ENCODE peak calls at places on chromosome 1, in six cellular contexts. One of them, this sample, is unnamed.

GRCh38 chr1:33435096-33435820 is 4.4 kb upstream of the PHC2 start:
- DNase-seq in right lobe of liver: no peak
- DNase-seq in endothelial cell: no peak
- DNase-seq in neural crest cell: no peak
- DNase-seq in bronchial epithelial cell: peak; percentile 73
- DNase-seq in AG09319: no peak
- DNase-seq in this sample: no peak

GRCh38 chr1:18773753-18774152 is 85.7 kb downstream of the TAS1R2 start:
- DNase-seq in right lobe of liver: no peak
- DNase-seq in endothelial cell: no peak
- DNase-seq in neural crest cell: no peak
- DNase-seq in bronchial epithelial cell: no peak
- DNase-seq in AG09319: no peak
- DNase-seq in this sample: no peak

GRCh38 chr1:220819627-220820026 is 32.9 kb downstream of the MTARC1 start:
- DNase-seq in right lobe of liver: no peak
- DNase-seq in endothelial cell: no peak
- DNase-seq in neural crest cell: no peak
- DNase-seq in bronchial epithelial cell: no peak
- DNase-seq in AG09319: no peak
- DNase-seq in this sample: no peak

GRCh38 chr1:8303141-8303540 is 14.8 kb upstream of the SLC45A1 start:
- DNase-seq in right lobe of liver: no peak
- DNase-seq in endothelial cell: no peak
- DNase-seq in neural crest cell: no peak
- DNase-seq in bronchial epithelial cell: peak; percentile 16
- DNase-seq in AG09319: peak; percentile 14
- DNase-seq in this sample: no peak

GRCh38 chr1:3322440-3323020 is 131.9 kb upstream of the ARHGEF16 start:
- DNase-seq in right lobe of liver: no peak
- DNase-seq in endothelial cell: no peak
- DNase-seq in neural crest cell: no peak
- DNase-seq in bronchial epithelial cell: no peak
- DNase-seq in AG09319: no peak
- DNase-seq in this sample: no peak

GRCh38 chr1:70910013-70910412 is 137.6 kb downstream of the PTGER3 start:
- DNase-seq in right lobe of liver: no peak
- DNase-seq in endothelial cell: no peak
- DNase-seq in neural crest cell: no peak
- DNase-seq in bronchial epithelial cell: no peak
- DNase-seq in AG09319: no peak
- DNase-seq in this sample: peak; percentile 9

GRCh38 chr1:17617787-17618557 is 78.5 kb downstream of the ARHGEF10L start:
- DNase-seq in right lobe of liver: no peak
- DNase-seq in endothelial cell: no peak
- DNase-seq in neural crest cell: no peak
- DNase-seq in bronchial epithelial cell: peak; percentile 19
- DNase-seq in AG09319: no peak
- DNase-seq in this sample: no peak

GRCh38 chr1:60311838-60312237 is 238.3 kb upstream of the C1orf87 start:
- DNase-seq in right lobe of liver: no peak
- DNase-seq in endothelial cell: no peak
- DNase-seq in neural crest cell: no peak
- DNase-seq in bronchial epithelial cell: no peak
- DNase-seq in AG09319: no peak
- DNase-seq in this sample: no peak

GRCh38 chr1:154624756-154625643 is 17.0 kb upstream of the ADAR start:
- DNase-seq in right lobe of liver: no peak
- DNase-seq in endothelial cell: no peak
- DNase-seq in neural crest cell: no peak
- DNase-seq in bronchial epithelial cell: no peak
- DNase-seq in AG09319: no peak
- DNase-seq in this sample: no peak

DNA sequence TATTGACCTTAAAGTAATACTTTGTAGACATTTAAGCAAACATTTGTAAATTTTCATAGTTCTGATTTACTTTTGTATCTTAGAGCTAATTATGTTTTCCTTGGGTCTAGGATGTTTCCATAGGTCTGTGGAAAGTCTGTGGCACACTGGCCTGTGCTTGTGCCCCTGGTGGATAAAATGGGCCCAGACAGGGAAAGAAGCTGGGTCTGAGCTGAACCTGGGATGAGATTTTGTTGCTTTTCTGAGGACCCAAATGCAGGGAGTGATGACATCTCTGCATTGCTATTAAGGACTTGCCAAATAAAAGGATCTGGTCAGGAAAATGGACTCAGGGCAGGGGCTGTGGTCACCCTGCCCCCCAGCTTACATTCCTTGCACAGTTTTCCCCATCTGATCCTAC is 41.8 kb downstream of the C1orf21 start:
- DNase-seq in right lobe of liver: no peak
- DNase-seq in endothelial cell: no peak
- DNase-seq in neural crest cell: no peak
- DNase-seq in bronchial epithelial cell: no peak
- DNase-seq in AG09319: no peak
- DNase-seq in this sample: no peak
- TF ChIP-seq CTCF in right lobe of liver: no peak
- TF ChIP-seq CTCF in endothelial cell: no peak
- TF ChIP-seq CTCF in neural crest cell: peak; percentile 22
- TF ChIP-seq CTCF in bronchial epithelial cell: no peak
- TF ChIP-seq CTCF in AG09319: no peak
- TF ChIP-seq CTCF in this sample: no peak

GRCh38 chr1:204478166-204478899 is 16.3 kb downstream of the PIK3C2B start:
- DNase-seq in right lobe of liver: no peak
- DNase-seq in endothelial cell: no peak
- DNase-seq in neural crest cell: no peak
- DNase-seq in bronchial epithelial cell: no peak
- DNase-seq in AG09319: no peak
- DNase-seq in this sample: no peak
- TF ChIP-seq CTCF in right lobe of liver: no peak
- TF ChIP-seq CTCF in endothelial cell: no peak
- TF ChIP-seq CTCF in neural crest cell: no peak
- TF ChIP-seq CTCF in bronchial epithelial cell: no peak
- TF ChIP-seq CTCF in AG09319: no peak
- TF ChIP-seq CTCF in this sample: no peak

DNA sequence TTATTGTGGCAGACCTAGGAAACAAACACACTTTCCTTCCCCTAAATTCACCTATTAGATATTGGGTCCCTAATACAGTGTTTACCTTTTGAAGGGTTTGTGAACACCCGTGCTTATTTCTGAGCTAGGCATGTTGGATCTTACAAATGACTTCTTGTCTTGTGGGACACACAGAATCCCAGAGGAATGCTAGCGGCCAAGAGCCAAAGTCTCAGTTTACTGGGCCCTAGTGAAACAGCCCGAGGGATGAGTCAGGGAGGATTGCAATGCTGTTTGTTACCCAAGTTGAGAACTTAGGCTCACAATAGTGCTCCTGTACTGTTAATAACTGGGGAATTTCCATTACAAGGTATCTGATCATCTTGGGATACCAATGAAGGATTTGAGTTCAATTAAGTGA is 100.1 kb upstream of the AKT3 start:
- DNase-seq in right lobe of liver: no peak
- DNase-seq in endothelial cell: no peak
- DNase-seq in neural crest cell: no peak
- DNase-seq in bronchial epithelial cell: peak; percentile 44
- DNase-seq in AG09319: peak; percentile 28
- DNase-seq in this sample: no peak
- TF ChIP-seq CTCF in right lobe of liver: no peak
- TF ChIP-seq CTCF in endothelial cell: no peak
- TF ChIP-seq CTCF in neural crest cell: no peak
- TF ChIP-seq CTCF in bronchial epithelial cell: no peak
- TF ChIP-seq CTCF in AG09319: no peak
- TF ChIP-seq CTCF in this sample: no peak

DNA sequence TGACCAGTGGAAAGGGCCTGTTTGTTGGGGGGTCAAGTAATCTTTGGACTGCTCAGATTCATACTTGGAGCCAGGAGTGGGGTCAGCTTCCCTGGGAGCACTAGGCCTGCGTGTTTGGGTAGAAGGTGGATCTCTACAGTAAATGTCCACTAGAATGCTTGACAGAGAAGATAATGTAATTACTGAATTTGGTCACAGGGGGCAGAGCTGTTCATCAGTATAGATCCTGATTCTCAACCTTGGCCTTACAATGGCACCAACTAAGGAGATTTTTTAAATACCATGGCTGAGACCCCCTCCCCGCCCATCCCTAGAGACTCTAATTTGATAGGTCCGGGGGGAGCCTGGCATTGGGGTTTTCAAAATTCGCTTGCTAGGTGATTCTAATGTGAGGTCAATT is 217.5 kb upstream of the PLXNA2 start:
- DNase-seq in right lobe of liver: no peak
- DNase-seq in endothelial cell: no peak
- DNase-seq in neural crest cell: no peak
- DNase-seq in bronchial epithelial cell: peak; percentile 12
- DNase-seq in AG09319: no peak
- DNase-seq in this sample: no peak
- TF ChIP-seq CTCF in right lobe of liver: peak; percentile 29
- TF ChIP-seq CTCF in endothelial cell: peak; percentile 63
- TF ChIP-seq CTCF in neural crest cell: peak; percentile 41
- TF ChIP-seq CTCF in bronchial epithelial cell: peak; percentile 34
- TF ChIP-seq CTCF in AG09319: peak; percentile 2
- TF ChIP-seq CTCF in this sample: peak; percentile 42

This sample was measured in GM13977.